ENCODE peak calls at places on chromosome 15, in ten cellular contexts. D is fibroblast of lung; V is IMR-90; H is CD8-positive, alpha-beta T cell; W is adrenal gland; E is neuronal stem cell; F is neural progenitor cell; J is cardiac muscle cell; P is naive thymus-derived CD4-positive, alpha-beta T cell; L is kidney. R is an unnamed sample. For H3K9me3 and H3K4me1, the result is how much of the 10 kb centered on the place peaks cover.

GRCh38 chr15:20355256-20355868 is 186.2 kb downstream of the GOLGA6L6 start:
- DNase-seq in D (no peak), V (no peak), H (peak), W (no peak), E (no peak), F (no peak), J (no peak), P (no peak), L (peak), R (no peak)

GRCh38 chr15:38149315-38149714 is 103.3 kb upstream of the SPRED1 start:
- DNase-seq in D (no peak), V (no peak), H (no peak), W (no peak), E (no peak), F (no peak), J (no peak), P (no peak), L (no peak), R (no peak)

GRCh38 chr15:59825926-59826325 is 136.8 kb upstream of the BNIP2 start:
- DNase-seq in D (no peak), V (no peak), H (no peak), W (no peak), E (no peak), F (no peak), J (no peak), P (no peak), L (no peak), R (no peak)

GRCh38 chr15:59276225-59277178 is 69.9 kb downstream of the LDHAL6B start:
- DNase-seq in D (no peak), V (no peak), H (no peak), W (no peak), E (no peak), F (no peak), J (no peak), P (no peak), L (no peak), R (no peak)

GRCh38 chr15:73781038-73781925 is 28.1 kb upstream of the INSYN1 start:
- DNase-seq in D (peak), V (peak), H (no peak), W (peak), E (no peak), F (no peak), J (peak), P (no peak), L (no peak), R (no peak)

GRCh38 chr15:55715355-55716076 is 27.4 kb downstream of the PRTG start:
- DNase-seq in D (no peak), V (no peak), H (no peak), W (no peak), E (no peak), F (peak), J (peak), P (no peak), L (no peak), R (no peak)

GRCh38 chr15:65423150-65423976 is 616 bp upstream of the IGDCC4 start:
- DNase-seq in D (no peak), V (no peak), H (no peak), W (no peak), E (no peak), F (peak), J (no peak), P (no peak), L (no peak), R (no peak)

GRCh38 chr15:32117122-32117521 is 86.8 kb downstream of the CHRNA7 start:
- DNase-seq in D (no peak), V (no peak), H (no peak), W (no peak), E (no peak), F (no peak), J (no peak), P (no peak), L (no peak), R (no peak)

GRCh38 chr15:64693134-64693533 is 82.3 kb downstream of the RBPMS2 start:
- DNase-seq in D (peak), V (peak), H (no peak), W (peak), E (no peak), F (no peak), J (no peak), P (no peak), L (no peak), R (no peak)

GRCh38 chr15:81235781-81236507 is 39.3 kb downstream of the IL16 start:
- DNase-seq in D (peak), V (peak), H (no peak), W (peak), E (no peak), F (no peak), J (no peak), P (no peak), L (no peak), R (no peak)

GRCh38 chr15:77097921-77098320 is 27.0 kb upstream of the TSPAN3 start:
- DNase-seq in D (no peak), V (no peak), H (no peak), W (no peak), E (no peak), F (no peak), J (no peak), P (no peak), L (no peak), R (no peak)

GRCh38 chr15:27538325-27538724 is 560.8 kb downstream of the OCA2 start:
- DNase-seq in D (no peak), V (no peak), H (no peak), W (no peak), E (peak), F (peak), J (no peak), P (no peak), L (no peak), R (no peak)

GRCh38 chr15:94175420-94175819 is 55.9 kb upstream of the MCTP2 start:
- DNase-seq in D (no peak), V (no peak), H (no peak), W (no peak), E (no peak), F (no peak), J (no peak), P (no peak), L (no peak), R (no peak)

GRCh38 chr15:87348746-87349145 is 907.8 kb downstream of the NTRK3 start:
- DNase-seq in D (peak), V (peak), H (no peak), W (no peak), E (no peak), F (no peak), J (no peak), P (no peak), L (no peak), R (no peak)
- H3K9me3 ChIP-seq in D (under half), V (under half), H (under half), W (under half), E (under half), F (under half), J (under half), P (under half), L (under half), R (under half)

DNA sequence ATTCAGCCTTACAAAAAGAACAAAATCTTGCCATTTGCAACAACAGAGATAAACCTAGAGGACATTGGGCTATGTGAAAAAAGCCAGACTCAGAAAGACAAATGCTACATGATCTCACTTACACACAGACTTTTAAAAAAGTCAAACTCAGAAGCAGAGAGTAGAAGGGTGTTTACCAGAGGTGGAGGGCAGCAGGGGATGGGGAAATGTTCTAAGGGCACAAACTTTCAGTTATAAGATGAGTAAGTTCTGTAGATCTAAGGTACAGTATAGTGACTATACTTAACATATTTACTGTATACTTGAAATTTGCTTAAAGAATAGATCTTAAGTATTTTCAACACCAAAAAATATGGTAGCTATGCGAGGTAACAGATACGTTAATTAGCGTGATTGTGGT is 3.0 kb downstream of the MYEF2 start:
- DNase-seq in D (no peak), V (no peak), H (no peak), W (no peak), E (no peak), F (no peak), J (no peak), P (no peak), L (no peak), R (no peak)
- H3K4me1 ChIP-seq in D (under half), V (under half), H (under half), W (under half), E (under half), F (under half), J (under half), P (under half), L (under half), R (under half)

DNA sequence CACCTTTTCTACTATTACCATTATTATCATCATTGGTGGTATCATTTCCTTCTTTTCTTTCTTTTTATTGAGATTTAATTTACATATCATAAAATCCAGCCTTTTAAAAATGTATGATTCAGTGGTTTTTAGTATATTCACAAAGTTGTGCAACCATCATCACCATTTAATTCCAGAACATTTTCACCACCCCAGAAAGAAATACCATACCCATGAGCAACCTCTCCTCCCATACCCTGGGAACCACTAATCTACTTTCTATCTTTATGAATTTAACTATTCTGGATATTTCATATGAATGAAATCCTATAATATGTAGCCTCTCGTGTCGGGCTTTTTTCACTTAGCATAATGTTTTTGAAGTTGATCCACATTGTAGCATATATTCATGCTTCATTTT is 29.1 kb downstream of the AAGAB start:
- DNase-seq in D (peak), V (peak), H (no peak), W (no peak), E (no peak), F (no peak), J (no peak), P (no peak), L (no peak), R (no peak)
- H3K4me3 ChIP-seq in D (no peak), V (no peak), H (no peak), W (no peak), E (no peak), F (no peak), J (no peak), P (no peak), L (no peak), R (no peak)

DNA sequence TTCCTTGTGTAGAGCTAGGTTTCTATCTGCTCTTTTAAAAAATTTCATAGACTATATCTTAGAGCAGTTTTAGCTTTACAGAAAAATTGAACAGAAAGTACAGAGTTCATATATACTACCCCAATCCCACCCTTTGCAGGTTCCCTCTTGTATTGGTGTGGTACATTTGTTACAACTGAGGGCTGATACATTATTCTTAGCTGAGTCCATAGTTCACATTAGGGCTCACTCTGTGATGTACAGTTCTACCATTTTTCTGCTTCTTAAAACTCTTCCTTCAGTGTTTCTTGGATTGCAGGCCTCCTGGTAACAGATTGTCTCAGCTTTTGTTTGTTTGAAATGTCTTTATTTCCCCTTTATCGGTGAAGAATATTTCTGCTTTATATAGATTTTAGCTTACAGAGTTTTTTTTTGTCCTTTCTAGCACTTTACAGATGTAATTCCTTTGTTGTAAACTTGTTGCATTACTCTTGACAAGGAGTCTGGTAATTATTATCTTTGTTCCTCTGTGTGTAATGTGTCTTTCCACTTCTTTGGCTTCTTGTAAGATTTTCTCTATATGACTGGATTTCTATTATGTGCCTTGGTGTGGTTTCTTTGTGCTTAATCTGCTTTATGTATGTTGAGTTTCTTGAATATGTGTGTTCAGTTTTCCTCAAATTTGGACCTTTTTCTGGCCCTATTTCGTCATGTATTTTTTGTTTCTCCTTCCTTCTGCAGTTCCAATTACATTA is 25.3 kb downstream of the MEF2A start:
- DNase-seq in D (no peak), V (no peak), H (no peak), W (no peak), E (no peak), F (no peak), J (no peak), P (no peak), L (no peak), R (no peak)
- H3K9me3 ChIP-seq in D (under half), V (under half), H (under half), W (under half), E (under half), F (under half), J (under half), P (under half), L (under half), R (under half)

GRCh38 chr15:41735033-41735432 is 39.3 kb upstream of the MAPKBP1 start:
- DNase-seq in D (no peak), V (no peak), H (no peak), W (no peak), E (no peak), F (no peak), J (no peak), P (no peak), L (no peak), R (no peak)
- H3K4me1 ChIP-seq in D (under half), V (under half), H (under half), W (under half), E (under half), F (under half), J (under half), P (under half), L (under half), R (under half)

GRCh38 chr15:29926083-29926388 is 103.8 kb upstream of the TJP1 start:
- DNase-seq in D (no peak), V (no peak), H (no peak), W (no peak), E (no peak), F (no peak), J (no peak), P (no peak), L (no peak), R (no peak)

GRCh38 chr15:29922191-29922590 is 99.9 kb upstream of the TJP1 start:
- DNase-seq in D (no peak), V (no peak), H (no peak), W (no peak), E (no peak), F (no peak), J (no peak), P (no peak), L (no peak), R (no peak)

GRCh38 chr15:29921130-29921601 is 98.9 kb upstream of the TJP1 start:
- DNase-seq in D (peak), V (no peak), H (no peak), W (no peak), E (no peak), F (no peak), J (peak), P (no peak), L (peak), R (no peak)

GRCh38 chr15:29925227-29926082 is 103.2 kb upstream of the TJP1 start:
- DNase-seq in D (peak), V (peak), H (no peak), W (peak), E (peak), F (peak), J (peak), P (no peak), L (peak), R (no peak)

DNA sequence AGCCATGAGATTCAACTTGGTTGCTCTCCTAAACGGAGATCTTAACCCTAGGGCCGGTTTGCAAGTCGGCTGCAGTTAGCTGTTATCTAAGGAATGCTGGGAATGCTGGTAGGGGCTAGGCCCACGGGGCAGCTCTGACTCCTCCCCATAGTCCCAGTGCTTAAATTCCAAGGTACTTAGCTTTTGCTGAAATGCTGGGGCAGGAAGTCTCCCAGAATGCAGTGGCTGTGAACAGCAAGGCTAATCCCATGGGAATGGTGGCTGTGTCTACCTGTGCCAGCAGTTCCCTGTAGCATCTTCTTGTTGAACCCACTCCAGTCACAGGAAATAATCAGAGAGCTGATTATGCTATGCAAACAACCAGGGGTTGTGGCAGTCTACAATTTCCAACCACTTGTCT is 102.5 kb upstream of the TJP1 start:
- DNase-seq in D (peak), V (peak), H (no peak), W (no peak), E (peak), F (peak), J (peak), P (no peak), L (no peak), R (no peak)
- H3K4me3 ChIP-seq in D (no peak), V (no peak), H (no peak), W (no peak), E (no peak), F (no peak), J (no peak), P (no peak), L (no peak), R (no peak)

R was measured in CD8-positive, alpha-beta memory T cell.